ENCODE peak calls at places on chromosomes 16 and 17, in seven cellular contexts. E, S, U, J, I, O and C are unnamed samples.

GRCh38 chr17:37699285-37699973 is 45.4 kb downstream of the HNF1B start:
- DNase-seq in E (no peak), S (no peak), U (no peak), J (no peak), I (no peak), O (no peak), C (no peak)

GRCh38 chr17:5584971-5585794 is 874 bp upstream of the NLRP1 start:
- DNase-seq in E (no peak), S (no peak), U (no peak), J (no peak), I (no peak), O (no peak), C (no peak)

GRCh38 chr17:65364408-65364807 is 197.0 kb downstream of the AXIN2 start:
- DNase-seq in E (no peak), S (no peak), U (no peak), J (no peak), I (no peak), O (no peak), C (no peak)

GRCh38 chr17:66514227-66514806 is 211.9 kb downstream of the PRKCA start:
- DNase-seq in E (no peak), S (no peak), U (no peak), J (no peak), I (no peak), O (no peak), C (no peak)

GRCh38 chr17:79951361-79952264 is 84.1 kb downstream of the TBC1D16 start:
- DNase-seq in E (peak; percentile 62), S (no peak), U (no peak), J (peak; percentile 63), I (peak; percentile 83), O (peak; percentile 55), C (peak; percentile 82)

GRCh38 chr17:65123757-65124675 is 13.2 kb upstream of the RGS9 start:
- DNase-seq in E (no peak), S (no peak), U (no peak), J (no peak), I (no peak), O (no peak), C (no peak)

GRCh38 chr16:86510465-86511261 is at the start of gene FOXF1:
- DNase-seq in E (no peak), S (no peak), U (no peak), J (peak; percentile 50), I (no peak), O (peak; percentile 35), C (no peak)

GRCh38 chr17:47785538-47786123 is 36.0 kb downstream of the OSBPL7 start:
- DNase-seq in E (no peak), S (no peak), U (no peak), J (no peak), I (no peak), O (no peak), C (no peak)

GRCh38 chr17:58702708-58703107 is 10.3 kb downstream of the RAD51C start:
- DNase-seq in E (no peak), S (no peak), U (no peak), J (no peak), I (no peak), O (no peak), C (no peak)

GRCh38 chr16:35182043-35182677 is 1722.7 kb downstream of the TP53TG3F start:
- DNase-seq in E (no peak), S (no peak), U (no peak), J (no peak), I (no peak), O (no peak), C (no peak)
- H3K9me3 ChIP-seq in E (peaks cover 3% of the 10 kb centered on the region), S (peaks cover 39% of the 10 kb centered on the region), U (peaks cover 80% of the 10 kb centered on the region), J (no peaks in the 10 kb centered on the region), I (peaks cover 57% of the 10 kb centered on the region), O (no peaks in the 10 kb centered on the region), C (no peaks in the 10 kb centered on the region)

GRCh38 chr17:30838187-30838807 is 6.5 kb downstream of the ATAD5 start:
- DNase-seq in E (no peak), S (no peak), U (no peak), J (no peak), I (no peak), O (no peak), C (no peak)
- H3K36me3 ChIP-seq in E (peaks cover 3% of the 10 kb centered on the region), S (peaks cover 4% of the 10 kb centered on the region), U (peaks cover 50% of the 10 kb centered on the region), J (peaks cover 3% of the 10 kb centered on the region), I (peaks cover 8% of the 10 kb centered on the region), O (no peaks in the 10 kb centered on the region), C (no peaks in the 10 kb centered on the region)

DNA sequence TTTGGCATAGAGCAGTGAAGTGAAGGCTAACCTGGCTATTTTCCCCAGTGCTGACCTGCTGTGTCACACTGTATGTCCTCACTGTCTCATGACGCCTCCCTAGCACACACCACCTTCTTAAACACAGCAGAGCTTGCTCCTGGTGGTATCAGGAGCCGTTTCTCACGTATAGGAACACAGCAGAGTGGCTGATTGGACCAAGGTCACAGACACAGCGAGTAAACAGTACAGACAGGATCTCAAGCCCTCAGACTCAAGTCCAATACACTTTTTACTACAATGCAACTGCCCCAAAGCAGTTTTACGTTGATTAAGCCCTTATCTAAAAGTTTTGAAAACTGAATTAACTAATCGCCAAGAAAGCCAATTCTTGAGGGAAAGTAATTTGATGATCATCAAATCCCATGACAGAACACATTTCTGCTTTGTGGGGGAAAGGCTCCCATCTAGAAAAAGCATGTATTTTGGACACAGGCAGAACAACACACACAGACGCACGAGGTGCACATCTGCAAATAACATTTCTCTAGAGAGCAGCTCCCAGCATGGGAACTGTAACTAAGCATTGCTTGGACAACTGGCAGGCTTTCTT is 15.2 kb downstream of the ARHGAP17 start:
- DNase-seq in E (no peak), S (no peak), U (no peak), J (no peak), I (peak; percentile 34), O (no peak), C (no peak)
- H3K4me1 ChIP-seq in E (peaks cover 3% of the 10 kb centered on the region), S (no peaks in the 10 kb centered on the region), U (no peaks in the 10 kb centered on the region), J (peaks cover 69% of the 10 kb centered on the region), I (peaks cover 72% of the 10 kb centered on the region), O (peaks cover 59% of the 10 kb centered on the region), C (no peaks in the 10 kb centered on the region)

DNA sequence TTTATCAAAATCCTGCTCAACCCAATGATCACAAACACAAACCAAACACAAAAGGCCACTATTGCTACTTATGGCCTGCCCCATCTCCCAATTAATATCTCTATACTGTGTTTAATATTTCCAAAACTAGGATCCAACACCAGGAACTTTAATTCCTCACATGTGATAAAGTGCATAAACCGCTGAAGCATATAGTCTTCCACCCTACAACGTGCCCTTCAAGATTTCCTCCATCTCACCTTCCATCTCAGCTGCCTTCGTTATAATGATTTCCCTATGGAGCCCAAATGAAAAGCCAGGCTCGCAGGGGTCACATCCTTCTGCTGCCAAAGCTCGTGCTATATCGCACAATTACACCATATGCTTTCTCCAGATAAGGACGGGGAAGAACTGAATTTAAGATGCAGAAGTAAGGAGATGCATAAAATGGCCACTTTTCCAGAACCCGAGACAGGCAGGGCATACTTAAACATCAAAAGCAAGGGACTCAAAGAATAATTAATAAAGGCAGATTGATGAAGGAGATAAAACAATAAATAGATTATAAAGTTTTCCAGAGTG is 1.8 kb downstream of the MYH10 start:
- DNase-seq in E (peak; percentile 8), S (no peak), U (no peak), J (no peak), I (no peak), O (no peak), C (no peak)
- H3K9me3 ChIP-seq in E (no peaks in the 10 kb centered on the region), S (no peaks in the 10 kb centered on the region), U (no peaks in the 10 kb centered on the region), J (no peaks in the 10 kb centered on the region), I (no peaks in the 10 kb centered on the region), O (no peaks in the 10 kb centered on the region), C (no peaks in the 10 kb centered on the region)

DNA sequence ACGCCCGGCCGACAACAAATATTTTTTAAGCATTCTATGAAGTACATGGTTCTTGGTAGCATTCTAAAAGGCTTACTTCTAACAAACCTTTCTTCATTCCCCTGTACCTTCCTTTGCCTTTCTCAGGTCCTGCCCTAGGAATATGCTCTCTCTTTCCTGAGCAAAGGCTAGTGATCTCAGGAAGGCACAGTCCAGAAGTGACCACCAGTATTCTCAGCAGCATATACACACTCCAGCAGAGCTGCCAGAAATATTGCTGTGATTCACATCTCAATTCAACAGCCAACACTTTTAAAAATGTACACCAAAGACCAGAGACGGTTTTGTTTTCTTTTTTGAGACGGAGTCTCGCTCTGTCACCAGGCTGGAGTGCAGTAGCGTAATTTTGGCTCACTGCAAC is 41.4 kb upstream of the ANKFY1 start:
- DNase-seq in E (no peak), S (no peak), U (no peak), J (no peak), I (no peak), O (no peak), C (no peak)
- H3K36me3 ChIP-seq in E (no peaks in the 10 kb centered on the region), S (peaks cover 4% of the 10 kb centered on the region), U (peaks cover 35% of the 10 kb centered on the region), J (peaks cover 42% of the 10 kb centered on the region), I (peaks cover 27% of the 10 kb centered on the region), O (no peaks in the 10 kb centered on the region), C (no peaks in the 10 kb centered on the region)

GRCh38 chr17:81390436-81391214 is 4.6 kb upstream of the BAHCC1 start:
- DNase-seq in E (no peak), S (no peak), U (no peak), J (no peak), I (no peak), O (no peak), C (no peak)

GRCh38 chr17:81388612-81389367 is 6.5 kb upstream of the BAHCC1 start:
- DNase-seq in E (peak; percentile 90), S (no peak), U (no peak), J (peak; percentile 82), I (no peak), O (peak; percentile 44), C (no peak)

GRCh38 chr17:81388091-81388611 is 7.1 kb upstream of the BAHCC1 start:
- DNase-seq in E (no peak), S (no peak), U (no peak), J (no peak), I (no peak), O (no peak), C (no peak)

GRCh38 chr17:81390029-81390428 is 5.2 kb upstream of the BAHCC1 start:
- DNase-seq in E (no peak), S (no peak), U (no peak), J (no peak), I (no peak), O (no peak), C (no peak)

DNA sequence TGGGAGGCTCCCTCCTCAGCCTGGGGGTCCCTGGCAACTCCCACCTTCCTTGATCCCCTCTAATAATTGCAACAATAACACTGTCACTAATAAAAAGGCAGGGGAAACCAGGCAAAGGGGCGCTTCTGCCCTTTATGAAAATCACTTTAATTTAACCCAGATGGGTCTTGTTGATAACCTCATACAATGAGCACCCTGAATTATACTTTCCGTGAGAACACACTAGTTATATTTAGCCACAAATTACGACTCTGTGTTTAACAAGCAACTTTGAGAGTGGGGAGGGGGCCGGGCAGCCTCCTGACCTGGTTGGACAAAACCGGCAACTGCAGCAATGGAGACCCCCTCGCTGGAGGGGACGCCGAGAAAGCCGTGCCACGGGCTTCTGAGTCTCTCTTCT is 5.7 kb upstream of the BAHCC1 start:
- DNase-seq in E (no peak), S (no peak), U (no peak), J (no peak), I (no peak), O (no peak), C (no peak)
- H3K4me1 ChIP-seq in E (peaks cover 36% of the 10 kb centered on the region), S (peaks cover 10% of the 10 kb centered on the region), U (peaks cover under 1% of the 10 kb centered on the region), J (peaks cover 40% of the 10 kb centered on the region), I (peaks cover 85% of the 10 kb centered on the region), O (peaks cover 60% of the 10 kb centered on the region), C (no peaks in the 10 kb centered on the region)